ENCODE peak calls at places on chromosomes 1 and 21, in six cellular contexts. One of them, this sample, is unnamed.

GRCh38 chr1:206911064-206911663 is 10.6 kb downstream of the FCMR start:
- DNase-seq in GM23248: peak; percentile 81
- DNase-seq in PC-3: peak; percentile 93
- DNase-seq in SK-N-SH: peak; percentile 77
- DNase-seq in K562: peak; percentile 86
- DNase-seq in mesenchymal stem cell: peak; percentile 71
- DNase-seq in this sample: no peak

GRCh38 chr21:41953249-41953830 is 478 bp downstream of the C2CD2 start:
- DNase-seq in GM23248: peak; percentile 65
- DNase-seq in PC-3: peak; percentile 23
- DNase-seq in SK-N-SH: peak; percentile 81
- DNase-seq in K562: no peak
- DNase-seq in mesenchymal stem cell: peak; percentile 26
- DNase-seq in this sample: no peak

GRCh38 chr1:29835486-29836273 is 599.4 kb downstream of the PTPRU start:
- DNase-seq in GM23248: no peak
- DNase-seq in PC-3: no peak
- DNase-seq in SK-N-SH: no peak
- DNase-seq in K562: no peak
- DNase-seq in mesenchymal stem cell: no peak
- DNase-seq in this sample: no peak

GRCh38 chr1:209585672-209586071 is 2.2 kb downstream of the CAMK1G start:
- DNase-seq in GM23248: peak; percentile 83
- DNase-seq in PC-3: peak; percentile 68
- DNase-seq in SK-N-SH: peak; percentile 81
- DNase-seq in K562: no peak
- DNase-seq in mesenchymal stem cell: peak; percentile 80
- DNase-seq in this sample: peak; percentile 23

GRCh38 chr1:160640359-160641123 is 6.3 kb downstream of the SLAMF1 start:
- DNase-seq in GM23248: no peak
- DNase-seq in PC-3: no peak
- DNase-seq in SK-N-SH: no peak
- DNase-seq in K562: peak; percentile 24
- DNase-seq in mesenchymal stem cell: peak; percentile 62
- DNase-seq in this sample: no peak

GRCh38 chr1:37476460-37477197 is 2.2 kb downstream of the ZC3H12A start:
- DNase-seq in GM23248: peak; percentile 93
- DNase-seq in PC-3: peak; percentile 85
- DNase-seq in SK-N-SH: no peak
- DNase-seq in K562: no peak
- DNase-seq in mesenchymal stem cell: peak; percentile 92
- DNase-seq in this sample: peak; percentile 90

GRCh38 chr1:85201340-85202091 is 700 bp upstream of the SYDE2 start:
- DNase-seq in GM23248: peak; percentile 87
- DNase-seq in PC-3: peak; percentile 69
- DNase-seq in SK-N-SH: peak; percentile 60
- DNase-seq in K562: peak; percentile 74
- DNase-seq in mesenchymal stem cell: peak; percentile 72
- DNase-seq in this sample: peak; percentile 77

GRCh38 chr1:54283214-54283996 is 83.4 kb downstream of the MRPL37 start:
- DNase-seq in GM23248: no peak
- DNase-seq in PC-3: no peak
- DNase-seq in SK-N-SH: no peak
- DNase-seq in K562: peak; percentile 57
- DNase-seq in mesenchymal stem cell: no peak
- DNase-seq in this sample: no peak

GRCh38 chr1:173223031-173223380 is 15.9 kb upstream of the TNFSF4 start:
- DNase-seq in GM23248: no peak
- DNase-seq in PC-3: no peak
- DNase-seq in SK-N-SH: no peak
- DNase-seq in K562: no peak
- DNase-seq in mesenchymal stem cell: no peak
- DNase-seq in this sample: no peak

GRCh38 chr1:226051356-226051755 is 11.2 kb upstream of the H3-3A start:
- DNase-seq in GM23248: peak; percentile 70
- DNase-seq in PC-3: peak; percentile 27
- DNase-seq in SK-N-SH: no peak
- DNase-seq in K562: no peak
- DNase-seq in mesenchymal stem cell: no peak
- DNase-seq in this sample: no peak

GRCh38 chr1:229037806-229038405 is 233.0 kb upstream of the RAB4A start:
- DNase-seq in GM23248: no peak
- DNase-seq in PC-3: no peak
- DNase-seq in SK-N-SH: no peak
- DNase-seq in K562: no peak
- DNase-seq in mesenchymal stem cell: no peak
- DNase-seq in this sample: no peak

GRCh38 chr21:39087976-39088370 is 95.3 kb downstream of the PSMG1 start:
- DNase-seq in GM23248: no peak
- DNase-seq in PC-3: no peak
- DNase-seq in SK-N-SH: no peak
- DNase-seq in K562: no peak
- DNase-seq in mesenchymal stem cell: no peak
- DNase-seq in this sample: no peak

GRCh38 chr1:66360285-66360724 is 173.6 kb upstream of the SGIP1 start:
- DNase-seq in GM23248: no peak
- DNase-seq in PC-3: no peak
- DNase-seq in SK-N-SH: no peak
- DNase-seq in K562: no peak
- DNase-seq in mesenchymal stem cell: no peak
- DNase-seq in this sample: no peak

GRCh38 chr1:156565519-156565918 is 6.8 kb downstream of the IQGAP3 start:
- DNase-seq in GM23248: no peak
- DNase-seq in PC-3: no peak
- DNase-seq in SK-N-SH: no peak
- DNase-seq in K562: no peak
- DNase-seq in mesenchymal stem cell: no peak
- DNase-seq in this sample: no peak

GRCh38 chr1:196148367-196148970 is 459.8 kb downstream of the KCNT2 start:
- DNase-seq in GM23248: peak; percentile 42
- DNase-seq in PC-3: peak; percentile 70
- DNase-seq in SK-N-SH: peak; percentile 12
- DNase-seq in K562: peak; percentile 23
- DNase-seq in mesenchymal stem cell: peak; percentile 55
- DNase-seq in this sample: no peak

GRCh38 chr1:54671985-54672608 is 30.5 kb downstream of the MROH7 start:
- DNase-seq in GM23248: peak; percentile 70
- DNase-seq in PC-3: peak; percentile 76
- DNase-seq in SK-N-SH: peak; percentile 78
- DNase-seq in K562: peak; percentile 84
- DNase-seq in mesenchymal stem cell: peak; percentile 55
- DNase-seq in this sample: peak; percentile 75

GRCh38 chr1:208684192-208684591 is 440.0 kb upstream of the PLXNA2 start:
- DNase-seq in GM23248: no peak
- DNase-seq in PC-3: no peak
- DNase-seq in SK-N-SH: no peak
- DNase-seq in K562: no peak
- DNase-seq in mesenchymal stem cell: no peak
- DNase-seq in this sample: no peak

GRCh38 chr1:239893127-239893731 is 198.5 kb upstream of the FMN2 start:
- DNase-seq in GM23248: no peak
- DNase-seq in PC-3: peak; percentile 72
- DNase-seq in SK-N-SH: no peak
- DNase-seq in K562: no peak
- DNase-seq in mesenchymal stem cell: no peak
- DNase-seq in this sample: no peak

GRCh38 chr1:71753746-71754145 is 528.6 kb downstream of the NEGR1 start:
- DNase-seq in GM23248: no peak
- DNase-seq in PC-3: no peak
- DNase-seq in SK-N-SH: no peak
- DNase-seq in K562: no peak
- DNase-seq in mesenchymal stem cell: no peak
- DNase-seq in this sample: no peak

GRCh38 chr1:106526650-106527049 is 529.8 kb upstream of the PRMT6 start:
- DNase-seq in GM23248: peak; percentile 89
- DNase-seq in PC-3: peak; percentile 78
- DNase-seq in SK-N-SH: no peak
- DNase-seq in K562: no peak
- DNase-seq in mesenchymal stem cell: no peak
- DNase-seq in this sample: no peak

GRCh38 chr1:43313771-43314170 is 13.0 kb downstream of the TIE1 start:
- DNase-seq in GM23248: no peak
- DNase-seq in PC-3: no peak
- DNase-seq in SK-N-SH: no peak
- DNase-seq in K562: no peak
- DNase-seq in mesenchymal stem cell: no peak
- DNase-seq in this sample: peak; percentile 68

GRCh38 chr1:204484948-204485347 is 9.7 kb downstream of the PIK3C2B start:
- DNase-seq in GM23248: no peak
- DNase-seq in PC-3: no peak
- DNase-seq in SK-N-SH: no peak
- DNase-seq in K562: no peak
- DNase-seq in mesenchymal stem cell: no peak
- DNase-seq in this sample: no peak

GRCh38 chr1:160993544-160993943 is 27.4 kb downstream of the F11R start:
- DNase-seq in GM23248: peak; percentile 83
- DNase-seq in PC-3: peak; percentile 78
- DNase-seq in SK-N-SH: peak; percentile 45
- DNase-seq in K562: no peak
- DNase-seq in mesenchymal stem cell: peak; percentile 56
- DNase-seq in this sample: no peak

GRCh38 chr21:23886828-23887708 is 1720.2 kb downstream of the MRPL39 start:
- DNase-seq in GM23248: no peak
- DNase-seq in PC-3: no peak
- DNase-seq in SK-N-SH: no peak
- DNase-seq in K562: no peak
- DNase-seq in mesenchymal stem cell: no peak
- DNase-seq in this sample: no peak

GRCh38 chr1:16183157-16183556 is 27.3 kb upstream of the EPHA2 start:
- DNase-seq in GM23248: peak; percentile 99
- DNase-seq in PC-3: peak; percentile 88
- DNase-seq in SK-N-SH: no peak
- DNase-seq in K562: no peak
- DNase-seq in mesenchymal stem cell: peak; percentile 72
- DNase-seq in this sample: no peak

DNA sequence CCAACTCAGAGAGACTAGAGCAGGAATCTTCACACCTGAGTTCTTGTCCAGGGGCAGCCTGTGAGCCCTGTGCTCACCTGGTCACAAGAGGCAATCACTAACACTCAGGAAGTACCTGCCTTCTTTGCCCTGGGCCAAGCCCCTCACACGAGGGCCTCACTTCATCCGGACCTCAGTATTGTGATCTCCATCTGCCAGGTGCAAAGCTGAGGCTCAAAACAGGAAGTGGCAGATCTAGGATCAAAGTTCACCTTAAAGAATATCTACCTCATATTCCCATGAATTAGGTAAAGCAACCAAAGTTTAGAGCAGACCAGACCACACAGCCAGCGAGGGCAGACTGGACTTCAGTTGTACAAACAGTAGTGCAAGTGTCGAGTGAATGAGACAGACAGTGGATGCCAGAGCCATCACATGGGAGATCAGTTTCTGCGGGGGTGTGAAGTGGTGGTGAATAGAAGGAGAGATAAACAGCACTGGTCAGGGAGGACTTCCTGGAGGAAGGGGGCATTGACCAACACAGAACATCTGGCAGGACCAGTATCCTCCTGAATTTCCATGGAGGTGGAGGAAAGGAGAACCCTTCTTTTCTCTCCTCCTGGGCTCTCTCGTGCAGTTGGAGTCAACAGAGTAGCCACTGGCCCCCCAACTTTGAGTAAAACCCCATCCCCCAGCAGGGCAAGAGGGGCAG is 116.6 kb upstream of the ZBTB40 start:
- DNase-seq in GM23248: no peak
- DNase-seq in PC-3: no peak
- DNase-seq in SK-N-SH: no peak
- DNase-seq in K562: no peak
- DNase-seq in mesenchymal stem cell: no peak
- DNase-seq in this sample: no peak
- H3K9ac ChIP-seq in GM23248: no peak overlapping the region
- H3K9ac ChIP-seq in PC-3: no peak overlapping the region
- H3K9ac ChIP-seq in SK-N-SH: no peak overlapping the region
- H3K9ac ChIP-seq in K562: no peak overlapping the region
- H3K9ac ChIP-seq in mesenchymal stem cell: no peak overlapping the region
- H3K9ac ChIP-seq in this sample: no peak overlapping the region

DNA sequence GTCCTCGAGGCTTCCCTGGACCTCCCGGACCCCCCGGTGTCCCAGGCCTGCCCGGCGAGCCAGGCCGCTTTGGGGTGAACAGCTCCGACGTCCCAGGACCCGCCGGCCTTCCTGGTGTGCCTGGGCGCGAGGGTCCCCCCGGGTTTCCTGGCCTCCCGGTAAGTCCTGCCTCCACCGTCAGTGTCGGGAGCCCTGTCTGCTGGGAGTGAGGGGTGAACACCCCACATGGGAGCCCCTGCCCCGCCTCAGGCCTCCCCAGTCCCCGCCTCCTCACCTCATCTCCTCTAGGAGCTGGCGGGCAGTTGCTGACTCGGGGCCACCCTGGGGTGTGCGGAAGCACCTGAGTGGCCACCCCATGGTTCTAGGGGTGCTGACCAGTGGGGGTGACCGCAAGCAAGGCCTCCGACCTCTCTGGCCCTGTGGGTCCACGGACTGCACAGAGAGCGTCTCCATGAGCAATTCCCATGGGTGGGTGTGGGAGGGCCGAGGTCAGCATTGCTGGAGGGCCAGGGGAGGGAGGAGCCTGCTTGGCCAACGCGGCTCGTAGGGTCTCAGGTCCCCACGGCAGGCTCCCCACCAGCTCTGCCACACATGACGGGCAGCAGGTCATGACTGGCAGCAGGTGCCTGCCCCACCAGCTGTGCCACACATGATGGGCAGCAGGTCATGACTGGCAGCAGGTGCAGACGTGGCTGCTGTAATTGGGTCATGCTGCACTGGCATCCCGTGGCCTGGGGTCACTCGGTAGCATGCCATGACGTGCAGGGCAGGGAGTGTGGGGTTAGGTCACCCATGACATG is 61.3 kb downstream of the SLC19A1 start:
- DNase-seq in GM23248: no peak
- DNase-seq in PC-3: no peak
- DNase-seq in SK-N-SH: no peak
- DNase-seq in K562: no peak
- DNase-seq in mesenchymal stem cell: no peak
- DNase-seq in this sample: no peak
- H3K36me3 ChIP-seq in GM23248: no peaks in the 10 kb centered on the region
- H3K36me3 ChIP-seq in PC-3: peaks cover 2% of the 10 kb centered on the region
- H3K36me3 ChIP-seq in SK-N-SH: peaks cover 21% of the 10 kb centered on the region
- H3K36me3 ChIP-seq in K562: peaks cover 13% of the 10 kb centered on the region
- H3K36me3 ChIP-seq in mesenchymal stem cell: peaks cover 90% of the 10 kb centered on the region
- H3K36me3 ChIP-seq in this sample: no peaks in the 10 kb centered on the region

GRCh38 chr1:8259498-8260290 is 58.2 kb upstream of the SLC45A1 start:
- DNase-seq in GM23248: peak; percentile 60
- DNase-seq in PC-3: peak; percentile 86
- DNase-seq in SK-N-SH: no peak
- DNase-seq in K562: no peak
- DNase-seq in mesenchymal stem cell: peak; percentile 86
- DNase-seq in this sample: peak; percentile 69
- H3K9ac ChIP-seq in GM23248: no peak overlapping the region
- H3K9ac ChIP-seq in PC-3: peak overlapping the region; percentile 78
- H3K9ac ChIP-seq in SK-N-SH: no peak overlapping the region
- H3K9ac ChIP-seq in K562: no peak overlapping the region
- H3K9ac ChIP-seq in mesenchymal stem cell: peak overlapping the region; percentile 27
- H3K9ac ChIP-seq in this sample: no peak overlapping the region

DNA sequence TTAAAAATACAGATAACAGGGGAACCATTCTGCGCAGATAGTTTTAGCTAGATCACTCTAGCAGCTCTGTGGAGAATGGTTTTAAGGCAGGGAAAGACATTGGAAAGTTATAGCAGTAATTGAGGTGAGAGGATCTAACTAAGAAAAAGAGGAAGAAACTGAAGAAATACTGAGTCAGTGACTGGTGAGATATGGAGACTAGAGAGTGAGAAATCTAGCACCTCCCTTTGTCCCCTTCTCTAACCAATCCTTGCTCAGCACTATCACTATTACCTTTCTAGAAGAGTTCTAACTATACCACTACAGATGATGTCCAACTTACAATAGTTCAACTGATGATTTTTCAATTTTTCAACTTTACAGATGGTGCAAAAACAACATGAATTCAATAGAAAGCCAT is 94.9 kb downstream of the CDC42BPA start:
- DNase-seq in GM23248: no peak
- DNase-seq in PC-3: no peak
- DNase-seq in SK-N-SH: no peak
- DNase-seq in K562: no peak
- DNase-seq in mesenchymal stem cell: no peak
- DNase-seq in this sample: no peak
- H3K36me3 ChIP-seq in GM23248: no peaks in the 10 kb centered on the region
- H3K36me3 ChIP-seq in PC-3: no peaks in the 10 kb centered on the region
- H3K36me3 ChIP-seq in SK-N-SH: no peaks in the 10 kb centered on the region
- H3K36me3 ChIP-seq in K562: peaks cover 2% of the 10 kb centered on the region
- H3K36me3 ChIP-seq in mesenchymal stem cell: peaks cover 2% of the 10 kb centered on the region
- H3K36me3 ChIP-seq in this sample: no peaks in the 10 kb centered on the region